ENCODE peak calls at places on chromosome 1, in four cellular contexts. One of them, this sample, is unnamed.

GRCh38 chr1:226661965-226662364 is 77.1 kb downstream of the ITPKB start:
- DNase-seq in right atrium auricular region: no peak
- DNase-seq in AG04450: no peak
- DNase-seq in neural progenitor cell: no peak
- DNase-seq in this sample: no peak

GRCh38 chr1:113453771-113454083 is 63.4 kb downstream of the MAGI3 start:
- DNase-seq in right atrium auricular region: no peak
- DNase-seq in AG04450: no peak
- DNase-seq in neural progenitor cell: no peak
- DNase-seq in this sample: no peak

GRCh38 chr1:201542166-201543045 is 3.5 kb downstream of the NAV1 start:
- DNase-seq in right atrium auricular region: no peak
- DNase-seq in AG04450: no peak
- DNase-seq in neural progenitor cell: no peak
- DNase-seq in this sample: no peak

GRCh38 chr1:50458507-50458906 is 35.3 kb upstream of the DMRTA2 start:
- DNase-seq in right atrium auricular region: no peak
- DNase-seq in AG04450: no peak
- DNase-seq in neural progenitor cell: no peak
- DNase-seq in this sample: no peak

GRCh38 chr1:15089244-15089992 is 64.1 kb upstream of the TMEM51 start:
- DNase-seq in right atrium auricular region: no peak
- DNase-seq in AG04450: no peak
- DNase-seq in neural progenitor cell: no peak
- DNase-seq in this sample: no peak

GRCh38 chr1:32538887-32539583 is at the start of gene ZBTB8A:
- DNase-seq in right atrium auricular region: peak
- DNase-seq in AG04450: no peak
- DNase-seq in neural progenitor cell: no peak
- DNase-seq in this sample: no peak

GRCh38 chr1:209411491-209411929 is 172.0 kb upstream of the CAMK1G start:
- DNase-seq in right atrium auricular region: no peak
- DNase-seq in AG04450: no peak
- DNase-seq in neural progenitor cell: no peak
- DNase-seq in this sample: no peak

GRCh38 chr1:185345913-185346717 is 29.1 kb upstream of the IVNS1ABP start:
- DNase-seq in right atrium auricular region: no peak
- DNase-seq in AG04450: no peak
- DNase-seq in neural progenitor cell: no peak
- DNase-seq in this sample: no peak

GRCh38 chr1:11733351-11733750 is 2.6 kb upstream of the AGTRAP start:
- DNase-seq in right atrium auricular region: no peak
- DNase-seq in AG04450: no peak
- DNase-seq in neural progenitor cell: no peak
- DNase-seq in this sample: no peak

GRCh38 chr1:175193339-175193950 is 869 bp upstream of the KIAA0040 start:
- DNase-seq in right atrium auricular region: no peak
- DNase-seq in AG04450: no peak
- DNase-seq in neural progenitor cell: no peak
- DNase-seq in this sample: peak

GRCh38 chr1:194071200-194071599 is 884.8 kb upstream of the B3GALT2 start:
- DNase-seq in right atrium auricular region: no peak
- DNase-seq in AG04450: no peak
- DNase-seq in neural progenitor cell: no peak
- DNase-seq in this sample: no peak

GRCh38 chr1:43532716-43533115 is 2.0 kb downstream of the PTPRF start:
- DNase-seq in right atrium auricular region: no peak
- DNase-seq in AG04450: no peak
- DNase-seq in neural progenitor cell: no peak
- DNase-seq in this sample: no peak

GRCh38 chr1:53272349-53272748 is 34.0 kb upstream of the MAGOH start:
- DNase-seq in right atrium auricular region: no peak
- DNase-seq in AG04450: no peak
- DNase-seq in neural progenitor cell: no peak
- DNase-seq in this sample: no peak

GRCh38 chr1:223423641-223424233 is 30.5 kb downstream of the CCDC185 start:
- DNase-seq in right atrium auricular region: no peak
- DNase-seq in AG04450: no peak
- DNase-seq in neural progenitor cell: no peak
- DNase-seq in this sample: no peak

GRCh38 chr1:16020325-16020724 is 1.5 kb upstream of the CLCNKA start:
- DNase-seq in right atrium auricular region: no peak
- DNase-seq in AG04450: no peak
- DNase-seq in neural progenitor cell: no peak
- DNase-seq in this sample: no peak

GRCh38 chr1:111556318-111557037 is 53.0 kb upstream of the ADORA3 start:
- DNase-seq in right atrium auricular region: no peak
- DNase-seq in AG04450: no peak
- DNase-seq in neural progenitor cell: no peak
- DNase-seq in this sample: no peak

GRCh38 chr1:15432327-15432726 is 5.9 kb upstream of the CTRC start:
- DNase-seq in right atrium auricular region: no peak
- DNase-seq in AG04450: no peak
- DNase-seq in neural progenitor cell: no peak
- DNase-seq in this sample: peak

GRCh38 chr1:152981181-152981871 is 2.6 kb upstream of the SPRR1A start:
- DNase-seq in right atrium auricular region: no peak
- DNase-seq in AG04450: no peak
- DNase-seq in neural progenitor cell: no peak
- DNase-seq in this sample: no peak

GRCh38 chr1:205976708-205977107 is 26.5 kb downstream of the RAB7B start:
- DNase-seq in right atrium auricular region: peak
- DNase-seq in AG04450: peak
- DNase-seq in neural progenitor cell: peak
- DNase-seq in this sample: no peak

GRCh38 chr1:170538687-170539086 is 6.7 kb downstream of the GORAB start:
- DNase-seq in right atrium auricular region: no peak
- DNase-seq in AG04450: no peak
- DNase-seq in neural progenitor cell: no peak
- DNase-seq in this sample: no peak

GRCh38 chr1:200215350-200215749 is 187.8 kb downstream of the NR5A2 start:
- DNase-seq in right atrium auricular region: no peak
- DNase-seq in AG04450: no peak
- DNase-seq in neural progenitor cell: no peak
- DNase-seq in this sample: no peak

GRCh38 chr1:23210351-23210785 is 6.9 kb downstream of the HTR1D start:
- DNase-seq in right atrium auricular region: no peak
- DNase-seq in AG04450: no peak
- DNase-seq in neural progenitor cell: peak
- DNase-seq in this sample: no peak

GRCh38 chr1:153515504-153516394 is 20.0 kb downstream of the S100A6 start:
- DNase-seq in right atrium auricular region: no peak
- DNase-seq in AG04450: no peak
- DNase-seq in neural progenitor cell: no peak
- DNase-seq in this sample: no peak

GRCh38 chr1:7784492-7785071 is 491 bp downstream of the PER3 start:
- DNase-seq in right atrium auricular region: no peak
- DNase-seq in AG04450: no peak
- DNase-seq in neural progenitor cell: peak
- DNase-seq in this sample: no peak

GRCh38 chr1:112257043-112257835 is 138.8 kb upstream of the CTTNBP2NL start:
- DNase-seq in right atrium auricular region: no peak
- DNase-seq in AG04450: no peak
- DNase-seq in neural progenitor cell: no peak
- DNase-seq in this sample: no peak

GRCh38 chr1:202589190-202589680 is 121.0 kb downstream of the SYT2 start:
- DNase-seq in right atrium auricular region: peak
- DNase-seq in AG04450: peak
- DNase-seq in neural progenitor cell: no peak
- DNase-seq in this sample: peak

GRCh38 chr1:58013237-58013636 is 533.3 kb downstream of the OMA1 start:
- DNase-seq in right atrium auricular region: no peak
- DNase-seq in AG04450: no peak
- DNase-seq in neural progenitor cell: peak
- DNase-seq in this sample: no peak

GRCh38 chr1:26474824-26475223 is 2.6 kb downstream of the HMGN2 start:
- DNase-seq in right atrium auricular region: no peak
- DNase-seq in AG04450: no peak
- DNase-seq in neural progenitor cell: no peak
- DNase-seq in this sample: no peak

GRCh38 chr1:209207701-209208286 is 375.7 kb upstream of the CAMK1G start:
- DNase-seq in right atrium auricular region: peak
- DNase-seq in AG04450: peak
- DNase-seq in neural progenitor cell: peak
- DNase-seq in this sample: peak

GRCh38 chr1:21307663-21308062 is 17.4 kb upstream of the ECE1 start:
- DNase-seq in right atrium auricular region: no peak
- DNase-seq in AG04450: no peak
- DNase-seq in neural progenitor cell: peak
- DNase-seq in this sample: no peak

GRCh38 chr1:162040657-162041056 is 17.0 kb upstream of the OLFML2B start:
- DNase-seq in right atrium auricular region: no peak
- DNase-seq in AG04450: no peak
- DNase-seq in neural progenitor cell: peak
- DNase-seq in this sample: no peak

DNA sequence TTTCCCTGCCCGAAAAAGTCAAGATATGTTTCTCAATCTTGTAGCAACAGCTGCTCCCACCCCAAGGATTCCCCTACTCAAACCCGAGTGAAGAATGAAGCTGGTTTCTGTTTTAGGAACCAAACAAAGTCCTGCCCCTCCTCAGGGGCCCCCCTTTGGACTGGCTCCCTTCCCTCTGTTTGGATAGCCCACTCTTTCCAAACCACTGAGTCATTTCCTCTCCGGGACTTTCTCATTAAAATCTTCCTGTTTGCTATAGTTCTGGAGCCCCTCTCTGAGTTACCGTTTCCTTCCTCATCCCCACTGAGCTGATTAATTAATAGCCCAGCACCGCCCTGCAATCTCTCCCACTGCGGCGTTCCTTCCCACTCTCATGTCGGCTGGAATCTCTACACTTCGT is 101.0 kb downstream of the TSEN15 start:
- DNase-seq in right atrium auricular region: no peak
- DNase-seq in AG04450: no peak
- DNase-seq in neural progenitor cell: no peak
- DNase-seq in this sample: peak
- H3K4me3 ChIP-seq in right atrium auricular region: peak
- H3K4me3 ChIP-seq in AG04450: peak
- H3K4me3 ChIP-seq in neural progenitor cell: no peak
- H3K4me3 ChIP-seq in this sample: peak

GRCh38 chr1:233328661-233329498 is 1.4 kb downstream of the MAP3K21 start:
- DNase-seq in right atrium auricular region: no peak
- DNase-seq in AG04450: no peak
- DNase-seq in neural progenitor cell: no peak
- DNase-seq in this sample: no peak
- H3K4me3 ChIP-seq in right atrium auricular region: peak
- H3K4me3 ChIP-seq in AG04450: peak
- H3K4me3 ChIP-seq in neural progenitor cell: peak
- H3K4me3 ChIP-seq in this sample: peak

DNA sequence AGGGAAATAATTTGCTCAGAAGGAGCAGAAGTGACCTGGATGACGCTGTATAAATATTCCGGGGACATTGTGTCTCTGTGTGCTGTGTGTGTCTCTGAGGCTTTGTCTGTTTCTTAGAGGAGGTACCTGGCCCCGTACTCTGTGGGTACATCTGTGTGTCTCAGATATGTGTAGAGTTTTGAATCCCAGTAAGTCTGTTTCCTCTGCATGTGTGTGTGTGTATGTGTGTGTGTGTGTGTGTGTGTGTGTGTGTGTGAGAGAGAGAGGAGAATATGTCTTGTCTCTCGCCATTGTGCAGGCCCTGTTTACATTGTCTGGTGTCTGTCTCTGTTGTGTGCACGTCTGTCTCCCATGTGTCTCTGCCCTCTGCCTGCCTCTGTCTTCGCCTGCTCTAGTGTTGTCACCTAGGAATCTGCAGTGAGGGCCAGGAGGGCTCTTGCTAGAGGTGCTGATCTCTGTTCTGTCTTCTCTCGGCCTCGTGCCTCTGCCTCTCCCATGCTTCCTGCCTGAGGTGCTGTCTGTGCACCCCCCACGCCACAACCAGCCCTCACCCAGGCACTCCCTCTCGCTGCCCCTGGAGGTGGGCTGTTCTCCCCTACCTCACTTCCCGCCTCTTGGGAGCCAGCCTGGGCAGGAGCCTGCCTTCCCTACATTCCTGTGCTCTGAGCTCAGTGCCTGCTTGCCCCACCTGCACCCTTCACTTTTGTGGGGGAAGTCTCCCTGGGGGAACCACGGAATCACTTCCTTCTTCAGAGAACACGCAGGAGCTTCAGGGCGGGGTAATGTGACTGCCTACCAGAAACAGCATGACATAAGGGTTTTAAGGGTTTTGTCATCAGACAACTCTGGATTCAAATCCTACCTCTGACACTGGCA is 5.9 kb downstream of the MAP7D1 start:
- DNase-seq in right atrium auricular region: no peak
- DNase-seq in AG04450: no peak
- DNase-seq in neural progenitor cell: no peak
- DNase-seq in this sample: no peak
- H3K4me3 ChIP-seq in right atrium auricular region: peak
- H3K4me3 ChIP-seq in AG04450: peak
- H3K4me3 ChIP-seq in neural progenitor cell: peak
- H3K4me3 ChIP-seq in this sample: peak

GRCh38 chr1:154838473-154838872 is 31.6 kb downstream of the KCNN3 start:
- DNase-seq in right atrium auricular region: no peak
- DNase-seq in AG04450: no peak
- DNase-seq in neural progenitor cell: no peak
- DNase-seq in this sample: no peak
- H3K4me3 ChIP-seq in right atrium auricular region: no peak
- H3K4me3 ChIP-seq in AG04450: no peak
- H3K4me3 ChIP-seq in neural progenitor cell: no peak
- H3K4me3 ChIP-seq in this sample: no peak

DNA sequence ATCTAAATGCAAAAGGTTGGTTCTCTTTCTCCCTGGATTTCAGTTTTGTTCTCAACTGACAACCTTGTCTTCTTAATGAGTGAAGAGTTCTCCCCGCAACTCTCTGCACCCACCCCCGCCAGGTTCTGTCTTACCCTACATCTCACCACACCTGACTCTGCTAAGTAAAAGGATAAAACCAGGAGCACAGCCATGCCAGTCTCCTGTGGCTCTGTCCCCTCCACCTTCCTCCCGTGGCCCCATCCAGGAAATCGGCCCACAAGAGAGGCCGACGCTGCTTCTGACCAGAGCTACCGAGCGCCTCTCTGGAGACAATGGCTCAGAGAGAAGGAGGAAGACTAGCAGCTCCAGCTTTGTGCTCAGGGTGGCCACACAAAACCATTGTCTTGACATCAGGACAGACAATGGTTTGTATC is 72.3 kb downstream of the PLEKHA6 start:
- DNase-seq in right atrium auricular region: no peak
- DNase-seq in AG04450: no peak
- DNase-seq in neural progenitor cell: peak
- DNase-seq in this sample: no peak
- H3K4me3 ChIP-seq in right atrium auricular region: peak
- H3K4me3 ChIP-seq in AG04450: no peak
- H3K4me3 ChIP-seq in neural progenitor cell: no peak
- H3K4me3 ChIP-seq in this sample: no peak